ENCODE peak calls at places on chromosomes 13 and 19, in five cellular contexts. H, W, F, B and N are unnamed samples.

GRCh38 chr19:41926028-41926860 is 2.0 kb downstream of the ERFL start:
- DNase-seq in F (no peak), H (no peak), W (no peak), B (no peak), N (no peak)

GRCh38 chr19:5037936-5038335 is 69.0 kb downstream of the KDM4B start:
- DNase-seq in W (no peak), H (no peak), B (no peak), F (no peak), N (peak; percentile 91)

GRCh38 chr13:105721056-105721455 is 814.4 kb downstream of the EFNB2 start:
- DNase-seq in F (no peak), H (no peak), W (no peak), B (no peak), N (no peak)

GRCh38 chr19:42634409-42635232 is 39.9 kb upstream of the CEACAM8 start:
- DNase-seq in W (peak; percentile 76), H (peak; percentile 24), B (peak; percentile 58), F (no peak), N (peak; percentile 53)

GRCh38 chr19:55355213-55355821 is 798 bp upstream of the COX6B2 start:
- DNase-seq in F (no peak), W (no peak), B (no peak), H (no peak), N (no peak)

GRCh38 chr19:23787106-23787505 is 28.4 kb upstream of the ZNF681 start:
- DNase-seq in H (no peak), F (no peak), W (no peak), B (no peak), N (no peak)

GRCh38 chr13:102620512-102620911 is 23.7 kb downstream of the TPP2 start:
- DNase-seq in F (no peak), H (no peak), B (no peak), W (no peak), N (no peak)

GRCh38 chr13:38735655-38736440 is 49.0 kb downstream of the FREM2 start:
- DNase-seq in H (no peak), B (no peak), F (no peak), W (no peak), N (no peak)

GRCh38 chr19:10829967-10830366 is 6.0 kb downstream of the TMED1 start:
- DNase-seq in W (no peak), H (no peak), F (no peak), B (no peak), N (no peak)